ENCODE peak calls at places on chromosomes 1 and 21, in six cellular contexts. S is H9, B is H1, M is trophoblast cell, F is IMR-90, J is neuronal stem cell. P is an unnamed sample.

GRCh38 chr21:28742527-28742926 is 250.2 kb downstream of the LTN1 start:
- DNase-seq in S (no peak), B (no peak), M (no peak), F (peak; percentile 76), J (no peak), P (peak; percentile 11)

GRCh38 chr21:45502006-45502345 is 40.3 kb downstream of the SLC19A1 start:
- DNase-seq in S (no peak), B (no peak), M (no peak), F (no peak), J (no peak), P (no peak)

GRCh38 chr1:232435746-232436145 is 194.2 kb downstream of the SIPA1L2 start:
- DNase-seq in S (no peak), B (no peak), M (no peak), F (peak; percentile 70), J (no peak), P (peak; percentile 39)

GRCh38 chr1:99266731-99267130 is 2.4 kb downstream of the PLPPR4 start:
- DNase-seq in S (no peak), B (no peak), M (no peak), F (peak; percentile 96), J (no peak), P (peak; percentile 85)

GRCh38 chr1:234553241-234554156 is 56.5 kb downstream of the IRF2BP2 start:
- DNase-seq in S (peak; percentile 10), B (no peak), M (no peak), F (peak; percentile 94), J (no peak), P (peak; percentile 89)

GRCh38 chr1:160576430-160576829 is 2.9 kb downstream of the CD84 start:
- DNase-seq in S (no peak), B (no peak), M (no peak), F (no peak), J (no peak), P (no peak)

GRCh38 chr1:19347538-19348177 is 35.5 kb downstream of the SLC66A1 start:
- DNase-seq in S (no peak), B (no peak), M (no peak), F (no peak), J (no peak), P (no peak)

GRCh38 chr1:118217073-118217620 is 32.1 kb upstream of the SPAG17 start:
- DNase-seq in S (no peak), B (no peak), M (no peak), F (no peak), J (no peak), P (peak; percentile 29)

GRCh38 chr1:37423810-37424209 is 50.6 kb upstream of the ZC3H12A start:
- DNase-seq in S (no peak), B (no peak), M (no peak), F (no peak), J (no peak), P (no peak)

GRCh38 chr1:116820362-116820761 is 66.1 kb downstream of the CD2 start:
- DNase-seq in S (no peak), B (no peak), M (peak; percentile 99), F (peak; percentile 80), J (no peak), P (peak; percentile 84)

GRCh38 chr21:44736291-44737004 is 25.1 kb upstream of the TSPEAR start:
- DNase-seq in S (peak; percentile 8), B (no peak), M (no peak), F (no peak), J (no peak), P (no peak)

GRCh38 chr1:77170687-77171086 is 48.5 kb downstream of the PIGK start:
- DNase-seq in S (no peak), B (no peak), M (no peak), F (peak; percentile 67), J (no peak), P (no peak)
- H2AFZ ChIP-seq in S (no peak overlapping the region), B (no peak overlapping the region), M (no peak overlapping the region), F (no peak overlapping the region), J (no peak overlapping the region), P (no peak overlapping the region)

GRCh38 chr1:33025180-33025569 is 11.5 kb downstream of the AK2 start:
- DNase-seq in S (no peak), B (no peak), M (peak; percentile 32), F (no peak), J (no peak), P (no peak)
- H3K14ac ChIP-seq in S (no peak overlapping the region), B (no peak overlapping the region), M (no peak overlapping the region), F (no peak overlapping the region), J (no peak overlapping the region), P (no peak overlapping the region)

GRCh38 chr1:12615916-12616708 is 1.9 kb downstream of the DHRS3 start:
- DNase-seq in S (peak; percentile 77), B (no peak), M (peak; percentile 70), F (peak; percentile 62), J (no peak), P (peak; percentile 63)
- H2AFZ ChIP-seq in S (no peak overlapping the region), B (no peak overlapping the region), M (no peak overlapping the region), F (peak overlapping the region; percentile 89), J (peak overlapping the region; percentile 74), P (no peak overlapping the region)

DNA sequence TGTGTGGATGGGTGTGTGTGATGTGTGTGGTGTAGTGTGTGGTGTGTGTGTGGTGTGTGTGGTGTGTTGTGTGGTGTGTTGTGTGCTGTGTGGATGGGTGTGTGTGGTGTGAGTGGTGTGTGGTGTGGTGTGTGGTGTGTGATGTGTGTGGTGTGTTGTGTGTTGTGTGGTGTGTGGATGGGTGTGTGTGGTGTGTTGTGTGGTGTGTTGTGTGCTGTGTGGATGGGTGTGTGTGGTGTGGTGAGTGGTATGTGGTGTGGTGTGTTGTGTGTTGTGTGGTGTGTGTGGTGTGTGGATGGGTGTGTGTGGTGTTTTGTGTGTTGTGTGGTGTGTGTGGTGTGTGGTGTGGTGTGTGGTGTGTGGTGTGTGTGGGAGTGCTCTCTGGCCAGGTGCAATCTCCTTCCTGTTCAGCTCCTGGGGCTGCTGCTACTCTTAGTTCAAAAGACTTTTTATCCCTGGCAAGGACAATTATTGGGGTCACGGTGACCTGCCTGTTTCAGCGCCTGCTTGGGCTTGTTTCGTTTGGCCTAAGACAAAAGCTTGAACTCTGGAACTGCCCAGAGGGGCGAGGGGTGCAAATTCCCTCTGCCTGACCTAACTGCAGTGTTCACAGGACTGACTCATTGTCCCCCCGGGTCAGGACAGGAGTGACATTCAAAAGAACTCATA is 101.2 kb downstream of the UBIAD1 start:
- DNase-seq in S (no peak), B (no peak), M (no peak), F (no peak), J (no peak), P (peak; percentile 2)
- H3K14ac ChIP-seq in S (no peak overlapping the region), B (no peak overlapping the region), M (no peak overlapping the region), F (no peak overlapping the region), J (peak overlapping the region; percentile 60), P (peak overlapping the region; percentile 53)

GRCh38 chr1:154791292-154792278 is 78.5 kb downstream of the KCNN3 start:
- DNase-seq in S (no peak), B (no peak), M (no peak), F (peak; percentile 21), J (no peak), P (no peak)
- H2AFZ ChIP-seq in S (no peak overlapping the region), B (no peak overlapping the region), M (no peak overlapping the region), F (no peak overlapping the region), J (no peak overlapping the region), P (no peak overlapping the region)

GRCh38 chr1:42776499-42776898 is 8.3 kb upstream of the TMEM269 start:
- DNase-seq in S (no peak), B (no peak), M (no peak), F (no peak), J (no peak), P (no peak)
- H3K14ac ChIP-seq in S (no peak overlapping the region), B (no peak overlapping the region), M (no peak overlapping the region), F (no peak overlapping the region), J (no peak overlapping the region), P (no peak overlapping the region)

P was measured in mesenchymal stem cell.